ENCODE peak calls at places on chromosomes 2 and 18, in seven cellular contexts. B is CD8-positive, alpha-beta memory T cell; N is mesenchymal stem cell; K is cardiac fibroblast; S is GM20000; J is stimulated activated CD8-positive, alpha-beta memory T cell treated with anti-CD3 and anti-CD28 coated beads, Interleukin-2, amount 100 ng/mL, for 48 hours; O is mesendoderm. L is an unnamed sample.

GRCh38 chr2:55743583-55743982 is 49.9 kb upstream of the PNPT1 start:
- DNase-seq in B (no peak), N (peak; percentile 45), K (peak; percentile 89), S (peak; percentile 15), J (no peak), O (no peak), L (no peak)

GRCh38 chr2:234679766-234680687 is 183.1 kb upstream of the ARL4C start:
- DNase-seq in B (no peak), N (peak; percentile 98), K (peak; percentile 92), S (no peak), J (no peak), O (peak; percentile 46), L (peak; percentile 95)

GRCh38 chr18:48892146-48892855 is 58.5 kb downstream of the SMAD7 start:
- DNase-seq in B (no peak), N (no peak), K (no peak), S (no peak), J (no peak), O (no peak), L (peak; percentile 48)

GRCh38 chr2:2251255-2251654 is 79.8 kb downstream of the MYT1L start:
- DNase-seq in B (no peak), N (no peak), K (no peak), S (no peak), J (no peak), O (no peak), L (no peak)

GRCh38 chr2:26691140-26691539 is 1.4 kb upstream of the KCNK3 start:
- DNase-seq in B (no peak), N (no peak), K (no peak), S (no peak), J (no peak), O (no peak), L (peak; percentile 64)

GRCh38 chr2:20291106-20291564 is 59.5 kb downstream of the PUM2 start:
- DNase-seq in B (no peak), N (peak; percentile 87), K (peak; percentile 90), S (peak; percentile 29), J (no peak), O (peak; percentile 96), L (peak; percentile 93)

GRCh38 chr2:37615808-37616673 is 55.4 kb downstream of the CDC42EP3 start:
- DNase-seq in B (peak; percentile 49), N (no peak), K (no peak), S (no peak), J (no peak), O (peak; percentile 32), L (no peak)

GRCh38 chr2:15040429-15041084 is 408.0 kb downstream of the LRATD1 start:
- DNase-seq in B (no peak), N (no peak), K (no peak), S (no peak), J (no peak), O (no peak), L (no peak)

GRCh38 chr2:38233231-38233983 is 143.7 kb downstream of the ATL2 start:
- DNase-seq in B (no peak), N (peak; percentile 48), K (peak; percentile 64), S (no peak), J (no peak), O (peak; percentile 65), L (no peak)

GRCh38 chr2:56118474-56118873 is 65.3 kb upstream of the CCDC85A start:
- DNase-seq in B (no peak), N (no peak), K (no peak), S (no peak), J (no peak), O (peak; percentile 86), L (peak; percentile 61)

GRCh38 chr2:79638410-79638809 is 125.6 kb downstream of the CTNNA2 start:
- DNase-seq in B (no peak), N (no peak), K (no peak), S (no peak), J (no peak), O (no peak), L (no peak)

GRCh38 chr2:190607657-190608357 is 41.1 kb upstream of the NAB1 start:
- DNase-seq in B (no peak), N (no peak), K (peak; percentile 96), S (no peak), J (no peak), O (no peak), L (no peak)

GRCh38 chr2:174682578-174683391 is 81.5 kb downstream of the CHRNA1 start:
- DNase-seq in B (peak; percentile 54), N (peak; percentile 70), K (peak; percentile 67), S (peak; percentile 86), J (peak; percentile 30), O (peak; percentile 78), L (peak; percentile 88)

GRCh38 chr2:238636269-238637073 is 209.7 kb downstream of the ASB1 start:
- DNase-seq in B (no peak), N (peak; percentile 46), K (peak; percentile 33), S (no peak), J (no peak), O (peak; percentile 7), L (peak; percentile 47)

GRCh38 chr2:223576873-223577272 is 25.3 kb downstream of the SCG2 start:
- DNase-seq in B (no peak), N (peak; percentile 99), K (peak; percentile 97), S (no peak), J (no peak), O (peak; percentile 71), L (peak; percentile 67)

L was measured in islet precursor cell.